ENCODE peak calls at places on chromosomes 1 and 21, in eight cellular contexts. J, Q, B, X, T, S, C and K are unnamed samples.

GRCh38 chr1:51755437-51755836 is 123.1 kb downstream of the NRDC start:
- DNase-seq in J (no peak), Q (no peak), B (no peak), X (no peak), T (no peak), S (no peak), C (no peak), K (no peak)

GRCh38 chr1:117527566-117528102 is 78.2 kb upstream of the TENT5C start:
- DNase-seq in J (no peak), Q (no peak), B (peak; percentile 2), X (peak; percentile 31), T (no peak), S (no peak), C (no peak), K (no peak)

GRCh38 chr1:5129746-5130355 is 475.4 kb downstream of the AJAP1 start:
- DNase-seq in J (no peak), Q (no peak), B (no peak), X (no peak), T (no peak), S (no peak), C (no peak), K (no peak)

GRCh38 chr21:31991356-31992331 is 118.8 kb downstream of the HUNK start:
- DNase-seq in J (no peak), Q (no peak), B (no peak), X (no peak), T (no peak), S (no peak), C (no peak), K (no peak)

GRCh38 chr1:228306275-228307217 is 98.7 kb downstream of the OBSCN start:
- DNase-seq in J (no peak), Q (no peak), B (no peak), X (no peak), T (no peak), S (no peak), C (peak; percentile 40), K (no peak)

GRCh38 chr21:36254106-36254941 is 65.7 kb upstream of the MORC3 start:
- DNase-seq in J (no peak), Q (no peak), B (no peak), X (no peak), T (no peak), S (no peak), C (no peak), K (no peak)

GRCh38 chr1:59831529-59831928 is 16.8 kb downstream of the HOOK1 start:
- DNase-seq in J (no peak), Q (no peak), B (no peak), X (no peak), T (no peak), S (no peak), C (no peak), K (no peak)

GRCh38 chr1:54517536-54517935 is 30.5 kb upstream of the ACOT11 start:
- DNase-seq in J (no peak), Q (no peak), B (no peak), X (no peak), T (no peak), S (no peak), C (no peak), K (no peak)

GRCh38 chr1:90973897-90974798 is 47.7 kb downstream of the ZNF644 start:
- DNase-seq in J (no peak), Q (no peak), B (no peak), X (peak; percentile 74), T (no peak), S (no peak), C (no peak), K (no peak)